ENCODE peak calls at places on chromosome 12, in six cellular contexts. K, Q, C, N, O and L are unnamed samples.

GRCh38 chr12:120439646-120440247 is 1.8 kb downstream of the COX6A1 start:
- DNase-seq in O (no peak), N (peak; percentile 90), Q (peak; percentile 53), K (peak; percentile 75), C (no peak), L (peak; percentile 76)

GRCh38 chr12:31773223-31773750 is 44.5 kb upstream of the AMN1 start:
- DNase-seq in C (no peak), O (no peak), K (no peak), N (no peak), Q (peak; percentile 76), L (peak; percentile 44)

GRCh38 chr12:21615441-21615840 is 10.8 kb upstream of the GYS2 start:
- DNase-seq in Q (no peak), C (no peak), N (no peak), K (no peak), O (no peak), L (no peak)

GRCh38 chr12:11731455-11731854 is 82.0 kb downstream of the ETV6 start:
- DNase-seq in O (no peak), N (no peak), C (no peak), Q (peak; percentile 58), K (no peak), L (no peak)

GRCh38 chr12:129401572-129401971 is 502.3 kb downstream of the TMEM132D start:
- DNase-seq in K (no peak), C (no peak), N (no peak), Q (no peak), O (no peak), L (no peak)

GRCh38 chr12:10067942-10068341 is 30.8 kb downstream of the CLEC1A start:
- DNase-seq in N (no peak), O (no peak), K (no peak), C (no peak), Q (no peak), L (no peak)

GRCh38 chr12:4830568-4830967 is 79.1 kb upstream of the KCNA1 start:
- DNase-seq in O (no peak), N (no peak), Q (no peak), C (no peak), K (no peak), L (no peak)

GRCh38 chr12:10339441-10339840 is 31.8 kb downstream of the KLRD1 start:
- DNase-seq in C (no peak), Q (peak; percentile 51), K (no peak), N (no peak), O (no peak), L (no peak)

GRCh38 chr12:45725631-45726593 is 3.6 kb upstream of the ARID2 start:
- DNase-seq in K (peak; percentile 37), N (peak; percentile 46), O (no peak), C (no peak), Q (peak; percentile 61), L (peak; percentile 14)

GRCh38 chr12:132949936-132950837 is 5.9 kb downstream of the ZNF605 start:
- DNase-seq in O (no peak), Q (no peak), K (no peak), C (no peak), N (no peak), L (no peak)

GRCh38 chr12:117148642-117149041 is 41.6 kb downstream of the FBXO21 start:
- DNase-seq in C (no peak), Q (no peak), N (no peak), K (no peak), O (no peak), L (no peak)

GRCh38 chr12:78209851-78210493 is 379.3 kb downstream of the NAV3 start:
- DNase-seq in C (no peak), O (no peak), Q (peak; percentile 68), N (no peak), K (no peak), L (no peak)

GRCh38 chr12:75374971-75375370 is 15.9 kb upstream of the GLIPR1L2 start:
- DNase-seq in Q (no peak), C (no peak), O (no peak), K (no peak), N (no peak), L (no peak)

GRCh38 chr12:90652280-90652679 is 302.7 kb downstream of the CCER1 start:
- DNase-seq in K (no peak), Q (no peak), N (no peak), C (no peak), O (no peak), L (no peak)

GRCh38 chr12:6703631-6704030 is 3.0 kb upstream of the PIANP start:
- DNase-seq in C (no peak), N (peak; percentile 38), Q (no peak), K (peak; percentile 30), O (no peak), L (peak; percentile 18)

GRCh38 chr12:32312049-32312670 is 87.2 kb upstream of the FGD4 start:
- DNase-seq in K (peak; percentile 47), O (no peak), N (peak; percentile 45), C (no peak), Q (peak; percentile 84), L (peak; percentile 6)

GRCh38 chr12:104575442-104575841 is 118.7 kb downstream of the CHST11 start:
- DNase-seq in N (no peak), K (no peak), Q (no peak), O (no peak), C (no peak), L (no peak)

GRCh38 chr12:24997970-24998582 is 49.2 kb upstream of the BCAT1 start:
- DNase-seq in Q (peak; percentile 74), O (no peak), K (peak; percentile 59), N (no peak), C (no peak), L (no peak)

GRCh38 chr12:116592116-116592637 is 33.0 kb downstream of the MAP1LC3B2 start:
- DNase-seq in K (no peak), C (peak; percentile 79), Q (peak; percentile 75), N (no peak), O (no peak), L (no peak)

GRCh38 chr12:14185441-14186192 is 179.9 kb upstream of the ATF7IP start:
- DNase-seq in O (no peak), C (no peak), K (peak; percentile 48), N (peak; percentile 46), Q (peak; percentile 51), L (peak; percentile 39)

GRCh38 chr12:82896286-82896685 is 209.6 kb downstream of the TMTC2 start:
- DNase-seq in N (no peak), C (no peak), O (no peak), Q (no peak), K (no peak), L (no peak)

GRCh38 chr12:51901121-51901812 is 6.0 kb upstream of the ACVRL1 start:
- DNase-seq in O (no peak), Q (no peak), N (no peak), C (no peak), K (no peak), L (no peak)

GRCh38 chr12:88897723-88898122 is 317.5 kb upstream of the KITLG start:
- DNase-seq in N (no peak), O (no peak), Q (peak; percentile 28), K (no peak), C (no peak), L (no peak)

GRCh38 chr12:95978774-95979173 is 17.4 kb downstream of the HAL start:
- DNase-seq in Q (no peak), O (no peak), K (no peak), N (no peak), C (no peak), L (no peak)

GRCh38 chr12:113271853-113272561 is 50.7 kb downstream of the TPCN1 start:
- DNase-seq in O (peak; percentile 88), N (no peak), C (peak; percentile 79), K (peak; percentile 59), Q (peak; percentile 94), L (no peak)

GRCh38 chr12:77723308-77723707 is 107.4 kb upstream of the NAV3 start:
- DNase-seq in O (no peak), Q (no peak), N (no peak), C (no peak), K (no peak), L (no peak)

GRCh38 chr12:105961821-105962671 is 176.7 kb downstream of the NUAK1 start:
- DNase-seq in C (no peak), K (no peak), Q (no peak), O (no peak), N (no peak), L (no peak)
- TF ChIP-seq CTCF in C (no peak), K (no peak), Q (no peak), O (no peak), N (no peak), L (no peak)

GRCh38 chr12:857611-858010 is 91.9 kb downstream of the RAD52 start:
- DNase-seq in Q (peak; percentile 73), N (peak; percentile 44), O (peak; percentile 76), K (no peak), C (no peak), L (no peak)
- TF ChIP-seq CTCF in Q (no peak), N (no peak), O (no peak), K (no peak), C (no peak), L (no peak)

GRCh38 chr12:18943200-18943599 is 186.3 kb upstream of the PLEKHA5 start:
- DNase-seq in O (no peak), N (no peak), C (no peak), K (no peak), Q (no peak), L (no peak)

GRCh38 chr12:18942669-18943068 is 186.9 kb upstream of the PLEKHA5 start:
- DNase-seq in K (no peak), O (no peak), Q (no peak), N (no peak), C (no peak), L (no peak)

GRCh38 chr12:18951219-18951618 is 178.3 kb upstream of the PLEKHA5 start:
- DNase-seq in N (no peak), K (no peak), C (no peak), Q (peak; percentile 21), O (no peak), L (no peak)

DNA sequence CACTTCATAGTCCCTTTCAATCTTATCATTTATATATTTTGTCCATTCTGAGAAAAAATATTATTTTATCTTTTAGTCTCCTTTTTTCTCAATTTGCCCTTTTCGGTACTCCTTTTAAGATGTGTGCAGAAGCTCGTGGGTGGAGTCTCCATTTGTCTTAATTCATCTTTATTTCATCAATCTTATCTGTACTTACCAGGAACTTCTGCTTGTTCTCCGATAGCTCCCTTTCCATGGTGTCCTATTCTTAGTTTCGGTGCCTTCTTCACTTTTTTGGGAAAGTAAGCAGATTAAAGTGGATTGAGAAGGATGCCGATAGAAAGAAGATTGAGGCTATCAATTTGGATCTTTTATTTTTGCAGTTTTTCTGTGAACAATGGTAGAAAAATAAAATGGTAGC is 183.4 kb upstream of the PLEKHA5 start:
- DNase-seq in N (no peak), K (no peak), O (no peak), C (no peak), Q (no peak), L (no peak)
- TF ChIP-seq CTCF in N (no peak), K (no peak), O (no peak), C (no peak), Q (no peak), L (no peak)

GRCh38 chr12:67558775-67559174 is 89.8 kb upstream of the DYRK2 start:
- DNase-seq in Q (no peak), C (no peak), K (no peak), O (no peak), N (no peak), L (no peak)
- TF ChIP-seq CTCF in Q (no peak), C (no peak), K (no peak), O (no peak), N (no peak), L (no peak)

GRCh38 chr12:8553088-8553627 is 12.5 kb upstream of the CLEC4E start:
- DNase-seq in K (no peak), O (no peak), N (no peak), C (no peak), Q (no peak), L (no peak)
- TF ChIP-seq CTCF in K (no peak), O (no peak), N (no peak), C (no peak), Q (no peak), L (no peak)